ENCODE peak calls at places on chromosomes 12 and 14, in nine cellular contexts. One of them, this sample, is unnamed.

GRCh38 chr12:63841611-63842010 is 2.9 kb upstream of the SRGAP1 start:
- DNase-seq in astrocyte of the spinal cord: no peak
- DNase-seq in GM20000: no peak
- DNase-seq in dorsolateral prefrontal cortex: no peak
- DNase-seq in hepatocyte: no peak
- DNase-seq in thoracic aorta: no peak
- DNase-seq in A549: no peak
- DNase-seq in tibial nerve: no peak
- DNase-seq in right atrium auricular region: no peak
- DNase-seq in this sample: no peak

GRCh38 chr12:130127527-130127908 is 34.7 kb upstream of the FZD10 start:
- DNase-seq in A549: no peak
- DNase-seq in GM20000: no peak
- DNase-seq in thoracic aorta: no peak
- DNase-seq in right atrium auricular region: peak
- DNase-seq in astrocyte of the spinal cord: no peak
- DNase-seq in tibial nerve: peak
- DNase-seq in hepatocyte: no peak
- DNase-seq in dorsolateral prefrontal cortex: no peak
- DNase-seq in this sample: no peak

GRCh38 chr14:77612011-77612620 is 4.3 kb downstream of the SPTLC2 start:
- DNase-seq in A549: no peak
- DNase-seq in GM20000: no peak
- DNase-seq in hepatocyte: no peak
- DNase-seq in astrocyte of the spinal cord: peak
- DNase-seq in tibial nerve: no peak
- DNase-seq in thoracic aorta: no peak
- DNase-seq in right atrium auricular region: no peak
- DNase-seq in dorsolateral prefrontal cortex: no peak
- DNase-seq in this sample: no peak

GRCh38 chr12:57621497-57622292 is 10.5 kb downstream of the ARHGEF25 start:
- DNase-seq in astrocyte of the spinal cord: no peak
- DNase-seq in GM20000: peak
- DNase-seq in right atrium auricular region: no peak
- DNase-seq in tibial nerve: no peak
- DNase-seq in thoracic aorta: no peak
- DNase-seq in A549: peak
- DNase-seq in hepatocyte: peak
- DNase-seq in dorsolateral prefrontal cortex: no peak
- DNase-seq in this sample: peak

GRCh38 chr14:91872517-91873470 is 5.5 kb upstream of the TC2N start:
- DNase-seq in right atrium auricular region: peak
- DNase-seq in A549: peak
- DNase-seq in GM20000: no peak
- DNase-seq in astrocyte of the spinal cord: peak
- DNase-seq in hepatocyte: no peak
- DNase-seq in tibial nerve: peak
- DNase-seq in dorsolateral prefrontal cortex: no peak
- DNase-seq in thoracic aorta: peak
- DNase-seq in this sample: no peak

GRCh38 chr12:48937170-48937569 is 11.9 kb upstream of the FKBP11 start:
- DNase-seq in GM20000: no peak
- DNase-seq in dorsolateral prefrontal cortex: no peak
- DNase-seq in tibial nerve: no peak
- DNase-seq in thoracic aorta: no peak
- DNase-seq in A549: no peak
- DNase-seq in hepatocyte: no peak
- DNase-seq in astrocyte of the spinal cord: no peak
- DNase-seq in right atrium auricular region: no peak
- DNase-seq in this sample: no peak

GRCh38 chr12:6229823-6230222 is 29.6 kb downstream of the CD9 start:
- DNase-seq in GM20000: no peak
- DNase-seq in hepatocyte: peak
- DNase-seq in thoracic aorta: peak
- DNase-seq in tibial nerve: peak
- DNase-seq in dorsolateral prefrontal cortex: peak
- DNase-seq in A549: no peak
- DNase-seq in astrocyte of the spinal cord: peak
- DNase-seq in right atrium auricular region: peak
- DNase-seq in this sample: no peak

GRCh38 chr12:113874999-113875561 is 91.0 kb downstream of the RBM19 start:
- DNase-seq in right atrium auricular region: no peak
- DNase-seq in thoracic aorta: no peak
- DNase-seq in hepatocyte: no peak
- DNase-seq in dorsolateral prefrontal cortex: no peak
- DNase-seq in GM20000: no peak
- DNase-seq in astrocyte of the spinal cord: peak
- DNase-seq in A549: no peak
- DNase-seq in tibial nerve: no peak
- DNase-seq in this sample: no peak

GRCh38 chr12:124938606-124939427 is 24.4 kb upstream of the UBC start:
- DNase-seq in tibial nerve: peak
- DNase-seq in A549: no peak
- DNase-seq in right atrium auricular region: peak
- DNase-seq in hepatocyte: peak
- DNase-seq in dorsolateral prefrontal cortex: peak
- DNase-seq in GM20000: peak
- DNase-seq in astrocyte of the spinal cord: peak
- DNase-seq in thoracic aorta: peak
- DNase-seq in this sample: no peak
- TF ChIP-seq CTCF in tibial nerve: peak
- TF ChIP-seq CTCF in A549: peak
- TF ChIP-seq CTCF in right atrium auricular region: no peak
- TF ChIP-seq CTCF in hepatocyte: peak
- TF ChIP-seq CTCF in dorsolateral prefrontal cortex: peak
- TF ChIP-seq CTCF in GM20000: peak
- TF ChIP-seq CTCF in astrocyte of the spinal cord: peak
- TF ChIP-seq CTCF in thoracic aorta: no peak
- TF ChIP-seq CTCF in this sample: peak

GRCh38 chr12:110105961-110106540 is 18.1 kb upstream of the IFT81 start:
- DNase-seq in astrocyte of the spinal cord: no peak
- DNase-seq in hepatocyte: no peak
- DNase-seq in thoracic aorta: no peak
- DNase-seq in GM20000: no peak
- DNase-seq in A549: no peak
- DNase-seq in tibial nerve: no peak
- DNase-seq in right atrium auricular region: no peak
- DNase-seq in dorsolateral prefrontal cortex: no peak
- DNase-seq in this sample: no peak

GRCh38 chr12:110104188-110104969 is 19.8 kb upstream of the IFT81 start:
- DNase-seq in astrocyte of the spinal cord: peak
- DNase-seq in hepatocyte: peak
- DNase-seq in tibial nerve: no peak
- DNase-seq in thoracic aorta: no peak
- DNase-seq in dorsolateral prefrontal cortex: no peak
- DNase-seq in right atrium auricular region: no peak
- DNase-seq in A549: no peak
- DNase-seq in GM20000: no peak
- DNase-seq in this sample: no peak

GRCh38 chr12:110105159-110105558 is 19.0 kb upstream of the IFT81 start:
- DNase-seq in hepatocyte: no peak
- DNase-seq in GM20000: no peak
- DNase-seq in tibial nerve: no peak
- DNase-seq in right atrium auricular region: no peak
- DNase-seq in A549: no peak
- DNase-seq in dorsolateral prefrontal cortex: no peak
- DNase-seq in astrocyte of the spinal cord: no peak
- DNase-seq in thoracic aorta: no peak
- DNase-seq in this sample: no peak

GRCh38 chr12:110100315-110100970 is 23.7 kb upstream of the IFT81 start:
- DNase-seq in astrocyte of the spinal cord: peak
- DNase-seq in dorsolateral prefrontal cortex: peak
- DNase-seq in hepatocyte: peak
- DNase-seq in GM20000: peak
- DNase-seq in tibial nerve: peak
- DNase-seq in A549: peak
- DNase-seq in right atrium auricular region: peak
- DNase-seq in thoracic aorta: peak
- DNase-seq in this sample: peak

DNA sequence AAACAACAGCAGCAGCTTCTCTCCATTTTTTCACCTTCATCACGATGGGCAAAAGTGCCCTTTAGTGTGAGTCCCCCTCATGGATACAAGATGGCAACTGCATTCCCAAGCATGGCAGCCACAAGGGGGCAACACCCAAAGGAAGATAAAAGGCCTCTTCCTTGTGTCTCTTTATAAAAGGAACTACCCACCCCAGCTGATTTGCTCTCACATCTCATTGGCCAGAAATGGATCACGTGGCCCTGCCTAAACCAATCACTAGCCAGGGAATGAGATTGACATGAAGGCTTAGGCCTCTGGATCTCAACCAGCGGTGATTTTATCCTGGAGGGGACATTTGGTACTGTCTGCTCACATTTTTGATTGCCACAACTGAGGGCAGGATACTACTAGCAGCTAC is 21.9 kb upstream of the IFT81 start:
- DNase-seq in tibial nerve: no peak
- DNase-seq in astrocyte of the spinal cord: peak
- DNase-seq in thoracic aorta: no peak
- DNase-seq in dorsolateral prefrontal cortex: no peak
- DNase-seq in GM20000: peak
- DNase-seq in A549: peak
- DNase-seq in hepatocyte: peak
- DNase-seq in right atrium auricular region: no peak
- DNase-seq in this sample: peak
- TF ChIP-seq CTCF in tibial nerve: peak
- TF ChIP-seq CTCF in astrocyte of the spinal cord: peak
- TF ChIP-seq CTCF in thoracic aorta: peak
- TF ChIP-seq CTCF in dorsolateral prefrontal cortex: no peak
- TF ChIP-seq CTCF in GM20000: no peak
- TF ChIP-seq CTCF in A549: peak
- TF ChIP-seq CTCF in hepatocyte: no peak
- TF ChIP-seq CTCF in right atrium auricular region: no peak
- TF ChIP-seq CTCF in this sample: peak

GRCh38 chr14:71163842-71164500 is 256.7 kb downstream of the PCNX1 start:
- DNase-seq in tibial nerve: no peak
- DNase-seq in dorsolateral prefrontal cortex: no peak
- DNase-seq in GM20000: no peak
- DNase-seq in astrocyte of the spinal cord: no peak
- DNase-seq in right atrium auricular region: no peak
- DNase-seq in hepatocyte: no peak
- DNase-seq in thoracic aorta: no peak
- DNase-seq in A549: no peak
- DNase-seq in this sample: no peak

GRCh38 chr14:71168564-71168963 is 261.3 kb downstream of the PCNX1 start:
- DNase-seq in A549: no peak
- DNase-seq in hepatocyte: no peak
- DNase-seq in dorsolateral prefrontal cortex: no peak
- DNase-seq in GM20000: no peak
- DNase-seq in thoracic aorta: no peak
- DNase-seq in astrocyte of the spinal cord: no peak
- DNase-seq in tibial nerve: no peak
- DNase-seq in right atrium auricular region: no peak
- DNase-seq in this sample: no peak

GRCh38 chr14:71165650-71166049 is 258.4 kb downstream of the PCNX1 start:
- DNase-seq in tibial nerve: no peak
- DNase-seq in A549: no peak
- DNase-seq in GM20000: no peak
- DNase-seq in astrocyte of the spinal cord: no peak
- DNase-seq in hepatocyte: no peak
- DNase-seq in dorsolateral prefrontal cortex: no peak
- DNase-seq in right atrium auricular region: no peak
- DNase-seq in thoracic aorta: no peak
- DNase-seq in this sample: no peak

GRCh38 chr14:71165121-71165574 is 257.9 kb downstream of the PCNX1 start:
- DNase-seq in astrocyte of the spinal cord: no peak
- DNase-seq in thoracic aorta: no peak
- DNase-seq in GM20000: no peak
- DNase-seq in tibial nerve: no peak
- DNase-seq in hepatocyte: peak
- DNase-seq in A549: no peak
- DNase-seq in right atrium auricular region: no peak
- DNase-seq in dorsolateral prefrontal cortex: no peak
- DNase-seq in this sample: no peak

DNA sequence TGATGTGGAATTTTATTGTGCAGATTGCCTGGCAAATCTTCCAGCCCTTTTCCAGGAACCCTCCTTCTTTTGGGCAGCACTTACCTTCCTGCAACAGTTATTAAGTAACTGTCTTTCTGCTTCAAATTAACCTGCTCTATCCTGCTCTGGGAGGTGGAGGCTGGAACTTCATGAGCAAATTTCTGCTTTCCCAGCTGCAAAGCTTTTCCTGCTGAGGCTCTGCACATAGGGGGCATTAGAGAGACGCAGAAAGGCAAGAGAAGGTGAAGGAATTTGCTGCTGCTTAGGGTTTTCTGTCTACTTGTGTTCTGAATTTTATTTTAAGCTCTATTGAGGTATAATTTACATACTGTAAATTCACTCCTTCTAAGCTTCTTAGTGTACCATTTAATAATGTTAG is 259.2 kb downstream of the PCNX1 start:
- DNase-seq in hepatocyte: peak
- DNase-seq in right atrium auricular region: no peak
- DNase-seq in astrocyte of the spinal cord: peak
- DNase-seq in tibial nerve: no peak
- DNase-seq in thoracic aorta: no peak
- DNase-seq in A549: peak
- DNase-seq in dorsolateral prefrontal cortex: no peak
- DNase-seq in GM20000: peak
- DNase-seq in this sample: no peak
- TF ChIP-seq CTCF in hepatocyte: peak
- TF ChIP-seq CTCF in right atrium auricular region: no peak
- TF ChIP-seq CTCF in astrocyte of the spinal cord: peak
- TF ChIP-seq CTCF in tibial nerve: peak
- TF ChIP-seq CTCF in thoracic aorta: peak
- TF ChIP-seq CTCF in A549: peak
- TF ChIP-seq CTCF in dorsolateral prefrontal cortex: peak
- TF ChIP-seq CTCF in GM20000: peak
- TF ChIP-seq CTCF in this sample: peak

GRCh38 chr12:131979606-131980005 is 29.9 kb downstream of the EP400 start:
- DNase-seq in astrocyte of the spinal cord: no peak
- DNase-seq in A549: no peak
- DNase-seq in GM20000: no peak
- DNase-seq in tibial nerve: no peak
- DNase-seq in dorsolateral prefrontal cortex: no peak
- DNase-seq in thoracic aorta: no peak
- DNase-seq in right atrium auricular region: peak
- DNase-seq in hepatocyte: no peak
- DNase-seq in this sample: no peak

GRCh38 chr12:131983026-131983425 is 33.3 kb downstream of the EP400 start:
- DNase-seq in astrocyte of the spinal cord: no peak
- DNase-seq in tibial nerve: no peak
- DNase-seq in dorsolateral prefrontal cortex: no peak
- DNase-seq in right atrium auricular region: peak
- DNase-seq in GM20000: no peak
- DNase-seq in thoracic aorta: no peak
- DNase-seq in A549: no peak
- DNase-seq in hepatocyte: no peak
- DNase-seq in this sample: no peak

GRCh38 chr12:131982041-131982440 is 32.3 kb downstream of the EP400 start:
- DNase-seq in right atrium auricular region: peak
- DNase-seq in A549: no peak
- DNase-seq in dorsolateral prefrontal cortex: no peak
- DNase-seq in astrocyte of the spinal cord: no peak
- DNase-seq in GM20000: no peak
- DNase-seq in thoracic aorta: no peak
- DNase-seq in hepatocyte: no peak
- DNase-seq in tibial nerve: no peak
- DNase-seq in this sample: no peak

GRCh38 chr12:131981388-131981787 is 31.6 kb downstream of the EP400 start:
- DNase-seq in right atrium auricular region: peak
- DNase-seq in tibial nerve: no peak
- DNase-seq in thoracic aorta: no peak
- DNase-seq in astrocyte of the spinal cord: no peak
- DNase-seq in GM20000: no peak
- DNase-seq in hepatocyte: no peak
- DNase-seq in dorsolateral prefrontal cortex: no peak
- DNase-seq in A549: no peak
- DNase-seq in this sample: no peak

DNA sequence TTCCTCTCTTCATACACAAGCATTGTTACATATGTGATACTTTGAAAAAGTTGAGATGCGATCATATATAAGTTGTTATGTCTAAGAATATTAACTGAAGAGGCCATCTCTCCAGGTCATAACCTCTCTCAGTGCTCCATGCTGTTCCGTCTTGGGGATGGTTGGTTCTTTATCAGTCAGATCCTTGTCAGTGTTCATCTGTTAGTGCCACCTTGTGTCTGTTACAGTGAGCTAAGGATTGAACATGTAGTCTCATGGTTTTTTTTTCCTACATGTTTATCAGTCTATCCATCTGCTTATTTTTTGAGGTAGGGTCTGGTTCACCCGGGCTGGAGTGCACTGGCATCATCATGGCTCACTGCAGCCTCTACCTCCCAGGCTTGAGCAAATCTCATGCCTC is 30.5 kb downstream of the EP400 start:
- DNase-seq in tibial nerve: no peak
- DNase-seq in hepatocyte: no peak
- DNase-seq in dorsolateral prefrontal cortex: no peak
- DNase-seq in A549: no peak
- DNase-seq in thoracic aorta: no peak
- DNase-seq in GM20000: no peak
- DNase-seq in right atrium auricular region: no peak
- DNase-seq in astrocyte of the spinal cord: no peak
- DNase-seq in this sample: no peak
- TF ChIP-seq CTCF in tibial nerve: no peak
- TF ChIP-seq CTCF in hepatocyte: no peak
- TF ChIP-seq CTCF in dorsolateral prefrontal cortex: no peak
- TF ChIP-seq CTCF in A549: peak
- TF ChIP-seq CTCF in thoracic aorta: no peak
- TF ChIP-seq CTCF in GM20000: no peak
- TF ChIP-seq CTCF in right atrium auricular region: no peak
- TF ChIP-seq CTCF in astrocyte of the spinal cord: peak
- TF ChIP-seq CTCF in this sample: no peak

This sample was measured in neural crest cell.